ENCODE peak calls at places on chromosomes 11 and 22, in six cellular contexts. A is activated naive CD4-positive, alpha-beta T cell; H is putamen; R is activated CD4-positive, alpha-beta T cell treated with anti-CD3 and anti-CD28 coated beads, Interleukin-2, amount 50 U/mL, for 48 hours; D is Daoy; X is left lobe of liver. K is an unnamed sample.

GRCh38 chr11:34184505-34185015 is 79.1 kb downstream of the NAT10 start:
- DNase-seq in A (no peak), H (no peak), R (no peak), D (no peak), X (no peak), K (no peak)

GRCh38 chr11:111776398-111777093 is 10.4 kb upstream of the PPP2R1B start:
- DNase-seq in A (no peak), H (no peak), R (no peak), D (no peak), X (no peak), K (no peak)

GRCh38 chr22:38327805-38328204 is 10.6 kb upstream of the CSNK1E start:
- DNase-seq in A (no peak), H (no peak), R (no peak), D (peak; percentile 82), X (no peak), K (no peak)

GRCh38 chr22:38843201-38843715 is 570 bp downstream of the NPTXR start:
- DNase-seq in A (peak; percentile 53), H (peak; percentile 42), R (peak; percentile 55), D (peak; percentile 87), X (no peak), K (peak; percentile 67)

GRCh38 chr11:2913029-2913431 is 16.2 kb downstream of the PHLDA2 start:
- DNase-seq in A (no peak), H (no peak), R (no peak), D (peak; percentile 65), X (no peak), K (no peak)

GRCh38 chr11:12143461-12144258 is 33.3 kb downstream of the MICAL2 start:
- DNase-seq in A (no peak), H (no peak), R (no peak), D (no peak), X (no peak), K (no peak)

GRCh38 chr11:130779943-130780342 is 136.3 kb downstream of the SNX19 start:
- DNase-seq in A (no peak), H (no peak), R (no peak), D (no peak), X (no peak), K (no peak)

GRCh38 chr22:30214703-30215405 is 31.7 kb downstream of the LIF start:
- DNase-seq in A (no peak), H (no peak), R (no peak), D (no peak), X (no peak), K (no peak)

GRCh38 chr22:26174280-26174679 is 5.0 kb downstream of the SEZ6L start:
- DNase-seq in A (no peak), H (no peak), R (no peak), D (peak; percentile 29), X (no peak), K (no peak)

GRCh38 chr22:38485783-38486182 is 17.9 kb downstream of the KDELR3 start:
- DNase-seq in A (no peak), H (no peak), R (no peak), D (no peak), X (peak; percentile 62), K (no peak)

GRCh38 chr22:20238567-20239062 is 29.5 kb downstream of the RTN4R start:
- DNase-seq in A (peak; percentile 37), H (no peak), R (peak; percentile 60), D (peak; percentile 49), X (peak; percentile 79), K (peak; percentile 59)

GRCh38 chr11:11045156-11045670 is 187.4 kb upstream of the ZBED5 start:
- DNase-seq in A (no peak), H (no peak), R (no peak), D (no peak), X (no peak), K (no peak)

GRCh38 chr11:10930224-10930960 is 72.5 kb upstream of the ZBED5 start:
- DNase-seq in A (peak; percentile 38), H (no peak), R (no peak), D (no peak), X (no peak), K (no peak)

GRCh38 chr11:126914166-126914565 is 86.4 kb downstream of the KIRREL3 start:
- DNase-seq in A (no peak), H (no peak), R (no peak), D (no peak), X (no peak), K (no peak)

GRCh38 chr11:2461253-2462091 is 16.7 kb downstream of the KCNQ1 start:
- DNase-seq in A (no peak), H (no peak), R (no peak), D (no peak), X (no peak), K (peak; percentile 68)

GRCh38 chr22:30864441-30865420 is 103.8 kb downstream of the MORC2 start:
- DNase-seq in A (no peak), H (no peak), R (no peak), D (no peak), X (peak; percentile 30), K (no peak)

GRCh38 chr11:7246179-7246578 is 5.5 kb upstream of the SYT9 start:
- DNase-seq in A (no peak), H (no peak), R (no peak), D (peak; percentile 46), X (no peak), K (no peak)

GRCh38 chr11:104476454-104476853 is 312.5 kb upstream of the PDGFD start:
- DNase-seq in A (no peak), H (no peak), R (no peak), D (no peak), X (no peak), K (no peak)

GRCh38 chr22:38315801-38316339 is 1.4 kb downstream of the CSNK1E start:
- DNase-seq in A (no peak), H (no peak), R (no peak), D (peak; percentile 14), X (no peak), K (no peak)

GRCh38 chr22:45478108-45478771 is 24.4 kb upstream of the FBLN1 start:
- DNase-seq in A (no peak), H (no peak), R (no peak), D (no peak), X (no peak), K (no peak)

GRCh38 chr11:45001466-45002165 is 50.9 kb upstream of the TP53I11 start:
- DNase-seq in A (no peak), H (no peak), R (no peak), D (no peak), X (no peak), K (no peak)

GRCh38 chr11:134132808-134133207 is 63.9 kb downstream of the JAM3 start:
- DNase-seq in A (no peak), H (no peak), R (no peak), D (no peak), X (no peak), K (no peak)

GRCh38 chr22:41062146-41062545 is 30.2 kb upstream of the EP300 start:
- DNase-seq in A (no peak), H (no peak), R (no peak), D (no peak), X (no peak), K (no peak)

GRCh38 chr11:75195164-75195962 is 44.5 kb downstream of the SLCO2B1 start:
- DNase-seq in A (no peak), H (peak; percentile 69), R (no peak), D (no peak), X (peak; percentile 89), K (peak; percentile 89)